ENCODE peak calls at places on chromosomes 2 and 18, in nine cellular contexts. L is natural killer cell; F is upper lobe of right lung; Y is effector memory CD8-positive, alpha-beta T cell; W is CD8-positive, alpha-beta T cell; S is activated CD8-positive, alpha-beta memory T cell treated with anti-CD3 and anti-CD28 coated beads, Interleukin-2, amount 10 ng/mL, durations not matched to agents 7 days and 5 days; H is activated CD8-positive, alpha-beta T cell treated with anti-CD3 and anti-CD28 coated beads, Interleukin-2, amount 10 ng/mL, durations not matched to agents 7 days and 5 days; C is left ventricle myocardium superior; K is right lobe of liver. O is an unnamed sample.

GRCh38 chr2:27724905-27725693 is 46.4 kb upstream of the MRPL33 start:
- ATAC-seq in L (no peak), F (peak), Y (no peak), W (no peak), S (no peak), H (no peak), C (peak), K (peak), O (no peak)

GRCh38 chr2:19559596-19560240 is 201.3 kb upstream of the OSR1 start:
- ATAC-seq in L (no peak), F (no peak), Y (no peak), W (no peak), S (no peak), H (no peak), C (no peak), K (no peak), O (no peak)

GRCh38 chr2:212854116-212854515 is 297.3 kb downstream of the IKZF2 start:
- ATAC-seq in L (no peak), F (no peak), Y (no peak), W (no peak), S (no peak), H (no peak), C (no peak), K (no peak), O (no peak)

GRCh38 chr2:170485254-170485653 is 229.9 kb upstream of the SP5 start:
- ATAC-seq in L (no peak), F (no peak), Y (no peak), W (no peak), S (no peak), H (no peak), C (no peak), K (peak), O (no peak)

GRCh38 chr2:222796413-222797103 is 64.3 kb upstream of the ACSL3 start:
- ATAC-seq in L (no peak), F (peak), Y (no peak), W (no peak), S (no peak), H (no peak), C (peak), K (peak), O (no peak)

GRCh38 chr2:101802329-101802728 is 104.8 kb downstream of the MAP4K4 start:
- ATAC-seq in L (no peak), F (peak), Y (no peak), W (no peak), S (no peak), H (no peak), C (no peak), K (peak), O (peak)

GRCh38 chr2:161273038-161273760 is 35.0 kb upstream of the PSMD14 start:
- ATAC-seq in L (peak), F (peak), Y (peak), W (peak), S (peak), H (peak), C (no peak), K (peak), O (no peak)

GRCh38 chr2:219769044-219770030 is 141.9 kb downstream of the SLC4A3 start:
- ATAC-seq in L (no peak), F (no peak), Y (no peak), W (no peak), S (no peak), H (no peak), C (peak), K (peak), O (peak)

GRCh38 chr18:48072428-48073204 is 142.2 kb upstream of the SMAD2 start:
- ATAC-seq in L (no peak), F (peak), Y (no peak), W (no peak), S (no peak), H (no peak), C (peak), K (peak), O (no peak)

GRCh38 chr18:58497845-58498244 is 131.0 kb downstream of the ALPK2 start:
- ATAC-seq in L (no peak), F (no peak), Y (no peak), W (no peak), S (no peak), H (no peak), C (no peak), K (no peak), O (no peak)

GRCh38 chr2:152336103-152336853 is 1.3 kb downstream of the FMNL2 start:
- ATAC-seq in L (no peak), F (peak), Y (no peak), W (no peak), S (no peak), H (no peak), C (peak), K (peak), O (peak)

GRCh38 chr2:98805412-98806265 is 74.7 kb upstream of the MGAT4A start:
- ATAC-seq in L (no peak), F (peak), Y (no peak), W (no peak), S (no peak), H (no peak), C (peak), K (peak), O (no peak)

GRCh38 chr2:201432551-201433388 is 18.5 kb downstream of the TRAK2 start:
- ATAC-seq in L (no peak), F (peak), Y (no peak), W (peak), S (no peak), H (no peak), C (peak), K (peak), O (no peak)

GRCh38 chr2:54429811-54430600 is 26.1 kb upstream of the SPTBN1 start:
- ATAC-seq in L (peak), F (peak), Y (no peak), W (no peak), S (no peak), H (no peak), C (peak), K (peak), O (no peak)

GRCh38 chr2:40169430-40169829 is 282.5 kb downstream of the SLC8A1 start:
- ATAC-seq in L (no peak), F (no peak), Y (no peak), W (no peak), S (no peak), H (no peak), C (no peak), K (no peak), O (no peak)

GRCh38 chr2:55609931-55610578 is 7.4 kb downstream of the PPP4R3B start:
- ATAC-seq in L (no peak), F (no peak), Y (no peak), W (no peak), S (no peak), H (no peak), C (no peak), K (peak), O (no peak)

GRCh38 chr2:125870746-125871145 is 785.2 kb upstream of the GYPC start:
- ATAC-seq in L (no peak), F (no peak), Y (no peak), W (no peak), S (no peak), H (no peak), C (no peak), K (no peak), O (no peak)

GRCh38 chr2:238114851-238115660 is 14.9 kb downstream of the ESPNL start:
- ATAC-seq in L (no peak), F (no peak), Y (no peak), W (no peak), S (no peak), H (no peak), C (no peak), K (peak), O (no peak)

GRCh38 chr2:113219889-113220641 is 46.3 kb downstream of the PSD4 start:
- ATAC-seq in L (no peak), F (peak), Y (no peak), W (no peak), S (no peak), H (no peak), C (peak), K (peak), O (peak)

GRCh38 chr2:137117385-137117784 is 352.0 kb downstream of the THSD7B start:
- ATAC-seq in L (no peak), F (no peak), Y (no peak), W (no peak), S (no peak), H (no peak), C (no peak), K (no peak), O (no peak)

GRCh38 chr2:41782306-41783158 is 265.3 kb upstream of the PKDCC start:
- ATAC-seq in L (peak), F (peak), Y (no peak), W (no peak), S (no peak), H (no peak), C (no peak), K (peak), O (no peak)

GRCh38 chr2:10610213-10610892 is 79.4 kb downstream of the NOL10 start:
- ATAC-seq in L (no peak), F (no peak), Y (no peak), W (no peak), S (no peak), H (no peak), C (no peak), K (no peak), O (no peak)

GRCh38 chr18:65725421-65726050 is 25.3 kb upstream of the CDH7 start:
- ATAC-seq in L (no peak), F (peak), Y (no peak), W (no peak), S (no peak), H (no peak), C (no peak), K (peak), O (no peak)

GRCh38 chr2:148888003-148888501 is 13.0 kb downstream of the KIF5C start:
- ATAC-seq in L (no peak), F (peak), Y (peak), W (peak), S (peak), H (peak), C (no peak), K (peak), O (no peak)

GRCh38 chr18:31643003-31643402 is 41.4 kb downstream of the B4GALT6 start:
- ATAC-seq in L (no peak), F (no peak), Y (no peak), W (no peak), S (no peak), H (no peak), C (no peak), K (no peak), O (no peak)

GRCh38 chr2:53442783-53443182 is 324.8 kb upstream of the CHAC2 start:
- ATAC-seq in L (no peak), F (no peak), Y (no peak), W (no peak), S (no peak), H (no peak), C (no peak), K (peak), O (no peak)

GRCh38 chr18:47912794-47913594 is 17.5 kb downstream of the SMAD2 start:
- ATAC-seq in L (peak), F (peak), Y (no peak), W (no peak), S (no peak), H (no peak), C (no peak), K (peak), O (no peak)

GRCh38 chr2:65025453-65026128 is 30.6 kb upstream of the CEP68 start:
- ATAC-seq in L (no peak), F (peak), Y (no peak), W (no peak), S (no peak), H (peak), C (no peak), K (peak), O (no peak)

O was measured in esophagus mucosa.